ENCODE peak calls at places on chromosomes 13 and 19, in ten cellular contexts. Z is PC-3; S is CD8-positive, alpha-beta T cell; Y is heart right ventricle; W is neural progenitor cell; J is naive thymus-derived CD4-positive, alpha-beta T cell; K is aorta; I is fibroblast of lung; M is tibial artery; H is CD8-positive, alpha-beta memory T cell. R is an unnamed sample. For H3K4me1, the result is how much of the 10 kb centered on the place peaks cover.

GRCh38 chr19:50204811-50205675 is 1.6 kb downstream of the MYH14 start:
- DNase-seq in Z (peak), S (no peak), Y (peak), W (peak), J (no peak), K (no peak), I (no peak), M (no peak), H (peak), R (no peak)

GRCh38 chr13:86601351-86601750 is 802.1 kb upstream of the SLITRK6 start:
- DNase-seq in Z (peak), S (no peak), Y (no peak), W (no peak), J (no peak), K (no peak), I (peak), M (no peak), H (no peak), R (no peak)

GRCh38 chr13:83274679-83275078 is 607.6 kb downstream of the SLITRK1 start:
- DNase-seq in Z (no peak), S (no peak), Y (no peak), W (no peak), J (no peak), K (no peak), I (no peak), M (no peak), H (no peak), R (no peak)

GRCh38 chr13:48304132-48304876 is 753 bp downstream of the RB1 start:
- DNase-seq in Z (peak), S (peak), Y (peak), W (peak), J (peak), K (peak), I (peak), M (peak), H (peak), R (peak)

GRCh38 chr13:71979616-71980015 is 112.6 kb upstream of the DACH1 start:
- DNase-seq in Z (peak), S (no peak), Y (no peak), W (peak), J (no peak), K (no peak), I (peak), M (no peak), H (no peak), R (no peak)

GRCh38 chr19:41299755-41300089 is 10.2 kb upstream of the CCDC97 start:
- DNase-seq in Z (no peak), S (peak), Y (peak), W (no peak), J (peak), K (peak), I (peak), M (peak), H (peak), R (peak)

GRCh38 chr19:35722897-35723296 is 5.1 kb downstream of the KMT2B start:
- DNase-seq in Z (no peak), S (no peak), Y (no peak), W (no peak), J (no peak), K (no peak), I (no peak), M (no peak), H (no peak), R (no peak)

GRCh38 chr19:23071087-23071511 is 45.7 kb upstream of the ZNF730 start:
- DNase-seq in Z (no peak), S (no peak), Y (peak), W (no peak), J (no peak), K (peak), I (peak), M (no peak), H (no peak), R (no peak)

GRCh38 chr19:35546532-35546931 is 1.1 kb downstream of the TMEM147 start:
- DNase-seq in Z (no peak), S (no peak), Y (no peak), W (no peak), J (no peak), K (no peak), I (no peak), M (no peak), H (no peak), R (no peak)

GRCh38 chr19:37218592-37218935 is 550 bp downstream of the ZNF383 start:
- DNase-seq in Z (no peak), S (no peak), Y (no peak), W (no peak), J (no peak), K (no peak), I (peak), M (no peak), H (no peak), R (no peak)

GRCh38 chr19:39848392-39848791 is 2.2 kb upstream of the FBL start:
- DNase-seq in Z (no peak), S (no peak), Y (no peak), W (no peak), J (no peak), K (no peak), I (no peak), M (no peak), H (no peak), R (no peak)

GRCh38 chr13:53336441-53337160 is 308.0 kb downstream of the OLFM4 start:
- DNase-seq in Z (no peak), S (no peak), Y (no peak), W (no peak), J (no peak), K (no peak), I (no peak), M (no peak), H (no peak), R (no peak)

GRCh38 chr13:104376588-104376987 is 1310.4 kb upstream of the SLC10A2 start:
- DNase-seq in Z (no peak), S (no peak), Y (no peak), W (no peak), J (no peak), K (no peak), I (no peak), M (no peak), H (no peak), R (no peak)

GRCh38 chr19:36113425-36113824 is 1.2 kb downstream of the POLR2I start:
- DNase-seq in Z (no peak), S (no peak), Y (no peak), W (no peak), J (no peak), K (no peak), I (no peak), M (no peak), H (no peak), R (no peak)

GRCh38 chr13:101554420-101555125 is 102.1 kb downstream of the ITGBL1 start:
- DNase-seq in Z (peak), S (no peak), Y (no peak), W (no peak), J (no peak), K (no peak), I (no peak), M (no peak), H (no peak), R (no peak)

GRCh38 chr19:19432732-19433131 is 27.3 kb downstream of the GATAD2A start:
- DNase-seq in Z (no peak), S (no peak), Y (no peak), W (no peak), J (no peak), K (no peak), I (no peak), M (no peak), H (no peak), R (no peak)

GRCh38 chr19:54094601-54095000 is 6.0 kb downstream of the OSCAR start:
- DNase-seq in Z (no peak), S (no peak), Y (no peak), W (no peak), J (no peak), K (no peak), I (no peak), M (no peak), H (no peak), R (no peak)

GRCh38 chr19:35712910-35713845 is 4.6 kb upstream of the KMT2B start:
- DNase-seq in Z (no peak), S (peak), Y (no peak), W (no peak), J (no peak), K (no peak), I (no peak), M (no peak), H (peak), R (no peak)

GRCh38 chr13:102555914-102556553 is 40.8 kb upstream of the TPP2 start:
- DNase-seq in Z (peak), S (no peak), Y (no peak), W (peak), J (peak), K (no peak), I (peak), M (no peak), H (peak), R (no peak)

GRCh38 chr19:39297931-39298634 is 1.9 kb downstream of the IFNL1 start:
- DNase-seq in Z (no peak), S (peak), Y (no peak), W (no peak), J (no peak), K (peak), I (no peak), M (no peak), H (peak), R (no peak)

GRCh38 chr19:41323430-41324125 is 13.6 kb downstream of the CCDC97 start:
- DNase-seq in Z (peak), S (no peak), Y (no peak), W (no peak), J (no peak), K (peak), I (peak), M (peak), H (no peak), R (peak)

GRCh38 chr19:35118268-35119026 is 2.8 kb downstream of the FXYD3 start:
- DNase-seq in Z (no peak), S (no peak), Y (no peak), W (no peak), J (no peak), K (peak), I (no peak), M (no peak), H (no peak), R (no peak)

GRCh38 chr19:35211545-35212230 is 16.9 kb downstream of the FAM187B start:
- DNase-seq in Z (no peak), S (peak), Y (peak), W (no peak), J (peak), K (peak), I (no peak), M (peak), H (peak), R (no peak)

GRCh38 chr19:19860756-19861390 is 4.8 kb upstream of the ZNF253 start:
- DNase-seq in Z (no peak), S (peak), Y (peak), W (peak), J (peak), K (peak), I (no peak), M (no peak), H (peak), R (no peak)

GRCh38 chr19:33339016-33339749 is 34.3 kb upstream of the CEBPG start:
- DNase-seq in Z (peak), S (no peak), Y (no peak), W (no peak), J (no peak), K (no peak), I (no peak), M (no peak), H (no peak), R (no peak)

GRCh38 chr13:96216543-96216942 is 126.6 kb downstream of the HS6ST3 start:
- DNase-seq in Z (no peak), S (no peak), Y (no peak), W (no peak), J (no peak), K (no peak), I (no peak), M (no peak), H (no peak), R (no peak)

GRCh38 chr13:104327217-104327616 is 1261.0 kb upstream of the SLC10A2 start:
- DNase-seq in Z (no peak), S (no peak), Y (no peak), W (no peak), J (no peak), K (no peak), I (no peak), M (no peak), H (no peak), R (no peak)

GRCh38 chr19:45160870-45161714 is at the start of gene NKPD1:
- DNase-seq in Z (peak), S (no peak), Y (no peak), W (no peak), J (no peak), K (no peak), I (no peak), M (no peak), H (no peak), R (no peak)
- H3K4me1 ChIP-seq in Z (under half), S (under half), Y (under half), W (under half), J (under half), K (under half), I (under half), M (under half), H (under half), R (under half)

DNA sequence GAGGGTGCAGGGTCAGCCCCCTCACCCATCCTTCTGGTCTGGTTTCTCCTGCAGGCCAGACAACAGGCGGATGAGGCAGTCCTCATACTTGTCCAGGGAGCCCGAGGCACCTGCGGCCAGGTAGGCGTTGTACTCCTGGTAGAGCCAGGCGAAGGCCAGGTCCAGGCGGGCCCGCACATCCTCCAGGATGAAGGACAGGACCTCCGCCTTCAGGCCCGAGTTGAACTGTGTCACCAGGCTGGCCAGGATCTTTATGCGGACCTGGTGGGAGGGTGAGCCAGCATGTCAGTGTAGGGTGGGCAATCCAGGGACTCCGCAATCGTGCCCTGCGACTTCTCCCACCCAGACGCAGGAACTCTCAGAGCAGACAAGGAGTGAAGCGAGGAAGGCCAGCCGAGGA is 13.8 kb upstream of the RSPH6A start:
- DNase-seq in Z (no peak), S (no peak), Y (no peak), W (no peak), J (no peak), K (no peak), I (no peak), M (no peak), H (no peak), R (no peak)
- H3K27ac ChIP-seq in Z (no peak), S (no peak), Y (no peak), W (no peak), J (no peak), K (no peak), I (no peak), M (no peak), H (no peak), R (no peak)

GRCh38 chr19:18293642-18294466 is 12.4 kb upstream of the JUND start:
- DNase-seq in Z (no peak), S (no peak), Y (no peak), W (peak), J (no peak), K (no peak), I (no peak), M (peak), H (no peak), R (no peak)
- H3K4me1 ChIP-seq in Z (under half), S (half or more), Y (under half), W (under half), J (under half), K (under half), I (under half), M (under half), H (half or more), R (under half)

GRCh38 chr19:55601127-55601526 is 1.0 kb downstream of the ZNF524 start:
- DNase-seq in Z (no peak), S (no peak), Y (no peak), W (no peak), J (no peak), K (no peak), I (no peak), M (no peak), H (no peak), R (no peak)

GRCh38 chr19:55602104-55603001 is 2.3 kb downstream of the ZNF524 start:
- DNase-seq in Z (no peak), S (no peak), Y (no peak), W (no peak), J (no peak), K (no peak), I (no peak), M (no peak), H (no peak), R (no peak)

GRCh38 chr19:55603581-55604292 is 1.7 kb upstream of the ZNF865 start:
- DNase-seq in Z (no peak), S (no peak), Y (no peak), W (no peak), J (no peak), K (no peak), I (no peak), M (no peak), H (no peak), R (no peak)

GRCh38 chr19:55605207-55605636 is 225 bp upstream of the ZNF865 start:
- DNase-seq in Z (peak), S (peak), Y (peak), W (peak), J (peak), K (peak), I (peak), M (peak), H (peak), R (peak)

GRCh38 chr19:55603115-55603514 is 2.3 kb upstream of the ZNF865 start:
- DNase-seq in Z (no peak), S (no peak), Y (no peak), W (no peak), J (no peak), K (no peak), I (no peak), M (no peak), H (no peak), R (no peak)
- H3K27ac ChIP-seq in Z (no peak), S (no peak), Y (no peak), W (no peak), J (no peak), K (no peak), I (no peak), M (no peak), H (no peak), R (no peak)

GRCh38 chr19:13037718-13038117 is 42.4 kb downstream of the NFIX start:
- DNase-seq in Z (no peak), S (no peak), Y (no peak), W (no peak), J (no peak), K (no peak), I (no peak), M (no peak), H (no peak), R (no peak)
- H3K4me1 ChIP-seq in Z (half or more), S (under half), Y (half or more), W (under half), J (under half), K (under half), I (under half), M (half or more), H (under half), R (under half)

DNA sequence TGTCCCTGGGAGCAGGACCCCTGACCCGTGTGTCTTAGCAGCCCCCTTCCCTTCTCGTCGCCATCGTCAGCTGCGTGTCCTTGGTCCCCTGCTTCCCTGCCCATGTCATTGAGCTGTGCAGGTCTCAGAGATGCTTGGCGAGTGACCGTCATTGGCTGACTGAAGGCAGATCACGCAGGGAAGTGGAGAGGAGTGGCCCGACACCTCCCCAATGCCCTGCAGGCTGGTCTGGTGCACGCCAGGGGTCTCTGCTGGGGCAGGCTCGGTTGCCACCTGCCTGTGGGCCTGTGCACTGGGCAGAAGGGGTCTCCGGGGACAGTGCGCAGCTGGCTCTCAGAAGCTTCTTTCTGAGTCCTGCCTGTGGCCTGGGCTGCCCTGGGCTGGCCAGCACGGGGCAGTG is 6.2 kb downstream of the GNA11 start:
- DNase-seq in Z (no peak), S (no peak), Y (peak), W (no peak), J (no peak), K (no peak), I (no peak), M (no peak), H (no peak), R (no peak)
- H3K27ac ChIP-seq in Z (no peak), S (no peak), Y (peak), W (no peak), J (no peak), K (no peak), I (no peak), M (no peak), H (no peak), R (no peak)

GRCh38 chr13:42986176-42986574 is 5.9 kb downstream of the EPSTI1 start:
- DNase-seq in Z (no peak), S (no peak), Y (no peak), W (no peak), J (no peak), K (no peak), I (no peak), M (no peak), H (no peak), R (no peak)
- H3K4me1 ChIP-seq in Z (under half), S (under half), Y (under half), W (under half), J (under half), K (under half), I (under half), M (under half), H (under half), R (under half)

GRCh38 chr19:32063601-32064000 is 281.8 kb upstream of the ZNF507 start:
- DNase-seq in Z (no peak), S (no peak), Y (peak), W (no peak), J (no peak), K (no peak), I (no peak), M (no peak), H (no peak), R (no peak)
- H3K27ac ChIP-seq in Z (no peak), S (no peak), Y (peak), W (no peak), J (no peak), K (no peak), I (no peak), M (no peak), H (no peak), R (no peak)